ENCODE peak calls at places on chromosomes 5 and 9, in six cellular contexts. One of them, this sample, is unnamed.

GRCh38 chr5:177301503-177302165 is 1.9 kb downstream of the RAB24 start:
- DNase-seq in stromal cell of bone marrow: no peak
- DNase-seq in lower lobe of right lung: peak
- DNase-seq in G401: peak
- DNase-seq in CD4-positive, alpha-beta T cell: no peak
- DNase-seq in stimulated activated CD4-positive, alpha-beta T cell treated with anti-CD3 and anti-CD28 coated beads, TNF-alpha, amount 100 ng/mL, for 24 hours: no peak
- DNase-seq in this sample: peak

GRCh38 chr5:30957591-30957990 is 235.9 kb upstream of the CDH6 start:
- DNase-seq in stromal cell of bone marrow: no peak
- DNase-seq in lower lobe of right lung: no peak
- DNase-seq in G401: no peak
- DNase-seq in CD4-positive, alpha-beta T cell: no peak
- DNase-seq in stimulated activated CD4-positive, alpha-beta T cell treated with anti-CD3 and anti-CD28 coated beads, TNF-alpha, amount 100 ng/mL, for 24 hours: no peak
- DNase-seq in this sample: no peak

GRCh38 chr9:19116391-19116790 is 10.9 kb downstream of the PLIN2 start:
- DNase-seq in stromal cell of bone marrow: no peak
- DNase-seq in lower lobe of right lung: no peak
- DNase-seq in G401: no peak
- DNase-seq in CD4-positive, alpha-beta T cell: no peak
- DNase-seq in stimulated activated CD4-positive, alpha-beta T cell treated with anti-CD3 and anti-CD28 coated beads, TNF-alpha, amount 100 ng/mL, for 24 hours: no peak
- DNase-seq in this sample: no peak

GRCh38 chr9:102054811-102055210 is 316.4 kb upstream of the GRIN3A start:
- DNase-seq in stromal cell of bone marrow: no peak
- DNase-seq in lower lobe of right lung: no peak
- DNase-seq in G401: no peak
- DNase-seq in CD4-positive, alpha-beta T cell: no peak
- DNase-seq in stimulated activated CD4-positive, alpha-beta T cell treated with anti-CD3 and anti-CD28 coated beads, TNF-alpha, amount 100 ng/mL, for 24 hours: no peak
- DNase-seq in this sample: no peak

GRCh38 chr5:29367176-29367833 is 1826.2 kb upstream of the CDH6 start:
- DNase-seq in stromal cell of bone marrow: no peak
- DNase-seq in lower lobe of right lung: no peak
- DNase-seq in G401: no peak
- DNase-seq in CD4-positive, alpha-beta T cell: no peak
- DNase-seq in stimulated activated CD4-positive, alpha-beta T cell treated with anti-CD3 and anti-CD28 coated beads, TNF-alpha, amount 100 ng/mL, for 24 hours: no peak
- DNase-seq in this sample: no peak

GRCh38 chr5:145509336-145510150 is 325.6 kb downstream of the PRELID2 start:
- DNase-seq in stromal cell of bone marrow: peak
- DNase-seq in lower lobe of right lung: no peak
- DNase-seq in G401: no peak
- DNase-seq in CD4-positive, alpha-beta T cell: no peak
- DNase-seq in stimulated activated CD4-positive, alpha-beta T cell treated with anti-CD3 and anti-CD28 coated beads, TNF-alpha, amount 100 ng/mL, for 24 hours: no peak
- DNase-seq in this sample: no peak

GRCh38 chr5:83586874-83587776 is 115.6 kb downstream of the VCAN start:
- DNase-seq in stromal cell of bone marrow: no peak
- DNase-seq in lower lobe of right lung: no peak
- DNase-seq in G401: no peak
- DNase-seq in CD4-positive, alpha-beta T cell: no peak
- DNase-seq in stimulated activated CD4-positive, alpha-beta T cell treated with anti-CD3 and anti-CD28 coated beads, TNF-alpha, amount 100 ng/mL, for 24 hours: no peak
- DNase-seq in this sample: no peak

GRCh38 chr5:1770443-1770802 is 29.2 kb downstream of the MRPL36 start:
- DNase-seq in stromal cell of bone marrow: no peak
- DNase-seq in lower lobe of right lung: no peak
- DNase-seq in G401: no peak
- DNase-seq in CD4-positive, alpha-beta T cell: no peak
- DNase-seq in stimulated activated CD4-positive, alpha-beta T cell treated with anti-CD3 and anti-CD28 coated beads, TNF-alpha, amount 100 ng/mL, for 24 hours: no peak
- DNase-seq in this sample: no peak

GRCh38 chr5:37834542-37835399 is 5.1 kb downstream of the GDNF start:
- DNase-seq in stromal cell of bone marrow: no peak
- DNase-seq in lower lobe of right lung: no peak
- DNase-seq in G401: no peak
- DNase-seq in CD4-positive, alpha-beta T cell: no peak
- DNase-seq in stimulated activated CD4-positive, alpha-beta T cell treated with anti-CD3 and anti-CD28 coated beads, TNF-alpha, amount 100 ng/mL, for 24 hours: no peak
- DNase-seq in this sample: no peak

GRCh38 chr5:68242743-68243142 is 27.2 kb downstream of the PIK3R1 start:
- DNase-seq in stromal cell of bone marrow: peak
- DNase-seq in lower lobe of right lung: no peak
- DNase-seq in G401: no peak
- DNase-seq in CD4-positive, alpha-beta T cell: no peak
- DNase-seq in stimulated activated CD4-positive, alpha-beta T cell treated with anti-CD3 and anti-CD28 coated beads, TNF-alpha, amount 100 ng/mL, for 24 hours: no peak
- DNase-seq in this sample: no peak

GRCh38 chr5:98635631-98636030 is 137.8 kb upstream of the RGMB start:
- DNase-seq in stromal cell of bone marrow: peak
- DNase-seq in lower lobe of right lung: no peak
- DNase-seq in G401: no peak
- DNase-seq in CD4-positive, alpha-beta T cell: no peak
- DNase-seq in stimulated activated CD4-positive, alpha-beta T cell treated with anti-CD3 and anti-CD28 coated beads, TNF-alpha, amount 100 ng/mL, for 24 hours: no peak
- DNase-seq in this sample: no peak

GRCh38 chr5:153813871-153814270 is 224.8 kb downstream of the FAM114A2 start:
- DNase-seq in stromal cell of bone marrow: no peak
- DNase-seq in lower lobe of right lung: no peak
- DNase-seq in G401: no peak
- DNase-seq in CD4-positive, alpha-beta T cell: no peak
- DNase-seq in stimulated activated CD4-positive, alpha-beta T cell treated with anti-CD3 and anti-CD28 coated beads, TNF-alpha, amount 100 ng/mL, for 24 hours: no peak
- DNase-seq in this sample: no peak

GRCh38 chr5:54520438-54520846 is 2.9 kb downstream of the SNX18 start:
- DNase-seq in stromal cell of bone marrow: no peak
- DNase-seq in lower lobe of right lung: no peak
- DNase-seq in G401: peak
- DNase-seq in CD4-positive, alpha-beta T cell: no peak
- DNase-seq in stimulated activated CD4-positive, alpha-beta T cell treated with anti-CD3 and anti-CD28 coated beads, TNF-alpha, amount 100 ng/mL, for 24 hours: no peak
- DNase-seq in this sample: peak